ENCODE peak calls at places on chromosomes 13 and 19, in six cellular contexts. Z is neuronal stem cell, M is IMR-90, J is H1, F is mesenchymal stem cell, R is H9. L is an unnamed sample.

GRCh38 chr13:105213512-105213911 is 1322.0 kb downstream of the EFNB2 start:
- DNase-seq in Z (no peak), M (no peak), J (no peak), F (peak; percentile 42), R (peak; percentile 34), L (peak; percentile 32)

GRCh38 chr13:39202746-39203145 is 164.5 kb downstream of the NHLRC3 start:
- DNase-seq in Z (no peak), M (no peak), J (no peak), F (no peak), R (no peak), L (no peak)

GRCh38 chr19:2611483-2612464 is 90.7 kb downstream of the GNG7 start:
- DNase-seq in Z (no peak), M (no peak), J (no peak), F (no peak), R (no peak), L (no peak)

GRCh38 chr19:47357788-47358680 is 8.9 kb downstream of the DHX34 start:
- DNase-seq in Z (no peak), M (no peak), J (peak; percentile 73), F (no peak), R (peak; percentile 64), L (peak; percentile 52)

GRCh38 chr19:46847528-46847927 is 3.1 kb downstream of the AP2S1 start:
- DNase-seq in Z (no peak), M (no peak), J (no peak), F (peak; percentile 91), R (no peak), L (no peak)

GRCh38 chr19:52527134-52527953 is at the start of gene ZNF808:
- DNase-seq in Z (peak; percentile 89), M (peak; percentile 87), J (peak; percentile 90), F (peak; percentile 90), R (peak; percentile 97), L (peak; percentile 99)

GRCh38 chr13:101552797-101553196 is 100.3 kb downstream of the ITGBL1 start:
- DNase-seq in Z (no peak), M (peak; percentile 55), J (no peak), F (peak; percentile 54), R (no peak), L (peak; percentile 11)

GRCh38 chr13:73794755-73795154 is 339.4 kb downstream of the KLF12 start:
- DNase-seq in Z (no peak), M (no peak), J (no peak), F (no peak), R (no peak), L (no peak)

GRCh38 chr13:98450495-98451167 is 126.3 kb downstream of the STK24 start:
- DNase-seq in Z (no peak), M (no peak), J (no peak), F (peak; percentile 34), R (no peak), L (peak; percentile 53)

GRCh38 chr13:48526269-48526668 is 6.6 kb downstream of the RCBTB2 start:
- DNase-seq in Z (no peak), M (no peak), J (no peak), F (no peak), R (no peak), L (no peak)

GRCh38 chr13:113848431-113849260 is 15.2 kb downstream of the GAS6 start:
- DNase-seq in Z (no peak), M (no peak), J (peak; percentile 29), F (no peak), R (peak; percentile 52), L (peak; percentile 28)

GRCh38 chr13:72390909-72391308 is 336.5 kb downstream of the MZT1 start:
- DNase-seq in Z (no peak), M (no peak), J (no peak), F (no peak), R (no peak), L (no peak)

GRCh38 chr13:21053231-21053630 is 8.2 kb downstream of the LATS2 start:
- DNase-seq in Z (no peak), M (no peak), J (no peak), F (no peak), R (no peak), L (no peak)

GRCh38 chr13:95754069-95754468 is 77.1 kb downstream of the DNAJC3 start:
- DNase-seq in Z (no peak), M (no peak), J (no peak), F (no peak), R (no peak), L (peak; percentile 17)

GRCh38 chr13:106173346-106173745 is 362.1 kb downstream of the EFNB2 start:
- DNase-seq in Z (no peak), M (no peak), J (no peak), F (no peak), R (no peak), L (no peak)

GRCh38 chr19:16381756-16382401 is 57.3 kb downstream of the KLF2 start:
- DNase-seq in Z (no peak), M (no peak), J (no peak), F (no peak), R (no peak), L (no peak)

GRCh38 chr13:28744091-28744536 is 25.3 kb upstream of the SLC46A3 start:
- DNase-seq in Z (no peak), M (peak; percentile 80), J (peak; percentile 44), F (peak; percentile 80), R (peak; percentile 58), L (peak; percentile 91)

GRCh38 chr19:13033819-13034611 is 38.7 kb downstream of the NFIX start:
- DNase-seq in Z (no peak), M (peak; percentile 45), J (peak; percentile 86), F (peak; percentile 43), R (peak; percentile 79), L (peak; percentile 77)

GRCh38 chr13:39095500-39095899 is 57.2 kb downstream of the NHLRC3 start:
- DNase-seq in Z (no peak), M (no peak), J (no peak), F (no peak), R (no peak), L (no peak)

GRCh38 chr13:50071399-50071798 is 56.2 kb downstream of the KCNRG start:
- DNase-seq in Z (no peak), M (no peak), J (no peak), F (peak; percentile 50), R (no peak), L (peak; percentile 1)

GRCh38 chr19:16025108-16026101 is 50.9 kb upstream of the TPM4 start:
- DNase-seq in Z (no peak), M (peak; percentile 70), J (no peak), F (peak; percentile 31), R (peak; percentile 82), L (peak; percentile 54)

GRCh38 chr13:34867590-34867989 is 74.5 kb upstream of the NBEA start:
- DNase-seq in Z (no peak), M (peak; percentile 8), J (no peak), F (peak; percentile 15), R (no peak), L (no peak)

GRCh38 chr19:16912780-16913179 is 24.0 kb downstream of the F2RL3 start:
- DNase-seq in Z (no peak), M (no peak), J (no peak), F (no peak), R (no peak), L (no peak)

GRCh38 chr13:85277753-85278152 is 521.5 kb downstream of the SLITRK6 start:
- DNase-seq in Z (no peak), M (peak; percentile 21), J (no peak), F (no peak), R (no peak), L (peak; percentile 84)

GRCh38 chr13:20006206-20006605 is 47.7 kb downstream of the ZMYM2 start:
- DNase-seq in Z (no peak), M (peak; percentile 81), J (no peak), F (peak; percentile 30), R (no peak), L (no peak)

GRCh38 chr19:48530044-48530720 is 18.5 kb upstream of the LMTK3 start:
- DNase-seq in Z (no peak), M (no peak), J (no peak), F (no peak), R (no peak), L (no peak)

GRCh38 chr13:33842207-33842606 is 24.3 kb downstream of the RFC3 start:
- DNase-seq in Z (no peak), M (peak; percentile 5), J (no peak), F (no peak), R (no peak), L (no peak)

DNA sequence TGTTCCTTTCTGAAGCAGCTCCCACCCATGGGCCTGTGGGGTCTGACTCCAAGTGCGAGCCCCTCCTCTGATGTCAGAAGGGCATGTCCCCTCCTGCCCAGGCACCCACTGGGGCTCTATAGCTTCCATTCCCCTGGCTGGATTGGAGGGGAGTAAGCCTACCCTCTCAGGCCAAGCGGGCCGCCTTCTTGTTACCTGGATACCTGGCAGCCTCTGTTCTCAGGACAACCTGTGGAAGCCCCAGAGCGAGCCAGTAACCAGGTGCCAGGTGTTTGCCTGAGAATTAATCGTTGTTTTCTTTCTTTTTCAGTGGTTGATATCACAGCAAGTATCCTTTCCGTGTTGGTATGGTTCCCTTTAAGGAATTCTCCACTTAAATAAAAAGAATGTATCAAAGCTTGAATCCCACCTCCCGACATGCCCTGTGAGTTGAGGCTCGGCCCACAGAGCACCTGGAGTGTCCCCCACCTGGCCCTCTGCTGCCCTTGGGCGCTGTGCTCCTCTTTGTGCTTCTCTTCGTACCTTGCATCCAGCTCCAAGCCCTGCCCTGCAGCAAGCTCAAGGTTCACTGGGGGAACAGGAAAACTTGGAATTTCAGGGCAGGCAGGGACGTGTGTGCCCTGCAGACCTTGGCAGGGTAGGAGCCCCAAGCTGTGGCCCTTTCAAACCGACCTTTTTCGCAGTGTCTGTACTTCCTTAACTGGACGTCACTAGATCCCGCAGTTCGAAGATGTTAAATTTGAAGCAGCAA is 15.0 kb downstream of the MAU2 start:
- DNase-seq in Z (no peak), M (no peak), J (no peak), F (no peak), R (no peak), L (no peak)
- H3K27ac ChIP-seq in Z (no peak overlapping the region), M (no peak overlapping the region), J (peak overlapping the region; percentile 40), F (no peak overlapping the region), R (no peak overlapping the region), L (no peak overlapping the region)

GRCh38 chr19:44882063-44882462 is 9.0 kb upstream of the TOMM40 start:
- DNase-seq in Z (no peak), M (no peak), J (no peak), F (no peak), R (no peak), L (no peak)
- H2AK5ac ChIP-seq in Z (no peak overlapping the region), M (no peak overlapping the region), J (no peak overlapping the region), F (no peak overlapping the region), R (no peak overlapping the region), L (no peak overlapping the region)

GRCh38 chr13:97281028-97281427 is 58.9 kb downstream of the MBNL2 start:
- DNase-seq in Z (no peak), M (no peak), J (no peak), F (no peak), R (no peak), L (no peak)
- H3K4me1 ChIP-seq in Z (peaks cover 2% of the 10 kb centered on the region), M (peaks cover 28% of the 10 kb centered on the region), J (no peaks in the 10 kb centered on the region), F (peaks cover 14% of the 10 kb centered on the region), R (no peaks in the 10 kb centered on the region), L (no peaks in the 10 kb centered on the region)

DNA sequence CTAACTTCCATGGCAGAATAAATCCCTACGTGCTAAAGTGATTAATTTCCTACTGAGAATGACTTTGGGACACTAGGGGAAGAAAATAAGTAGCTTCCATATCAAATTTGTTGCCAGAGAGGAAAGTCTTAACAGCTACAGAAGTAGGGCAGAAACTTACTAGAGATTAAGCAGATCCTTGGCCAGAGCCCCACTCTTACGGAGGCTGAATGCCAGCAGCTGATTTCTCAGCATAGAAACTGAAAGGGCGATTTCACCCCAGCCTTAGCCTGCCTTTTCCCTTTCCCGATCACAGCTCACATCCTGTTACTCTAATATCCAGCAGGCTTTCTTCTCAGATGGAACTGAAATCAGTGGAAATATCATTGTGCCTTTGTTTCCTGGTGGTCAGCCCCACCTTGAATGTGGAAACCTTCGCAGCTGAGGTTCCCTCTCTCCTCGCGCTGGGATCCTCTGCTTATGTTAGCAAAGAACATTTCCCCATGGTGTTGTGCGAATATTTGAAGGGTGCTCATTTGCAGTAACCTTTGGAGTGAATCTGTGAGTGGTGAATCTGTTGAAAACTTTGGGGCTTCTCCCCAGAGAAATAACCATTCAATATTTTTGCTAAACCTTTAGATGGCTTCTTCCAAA is 8.4 kb downstream of the FAM124A start:
- DNase-seq in Z (no peak), M (peak; percentile 7), J (no peak), F (peak; percentile 28), R (peak; percentile 18), L (no peak)
- H3K27ac ChIP-seq in Z (no peak overlapping the region), M (no peak overlapping the region), J (no peak overlapping the region), F (no peak overlapping the region), R (no peak overlapping the region), L (peak overlapping the region; percentile 2)

L was measured in mesendoderm.